ENCODE peak calls at places on chromosome 20, in eight cellular contexts. Z, J, Y, S, X, V, A and K are unnamed samples.

GRCh38 chr20:34859826-34860545 is 12.7 kb downstream of the GGT7 start:
- DNase-seq in S (no peak), Z (no peak), A (no peak), Y (no peak), X (no peak), V (no peak), J (no peak), K (no peak)

GRCh38 chr20:2519115-2519815 is 10.6 kb upstream of the ZNF343 start:
- DNase-seq in S (no peak), J (no peak), Z (no peak), V (peak; percentile 81), A (no peak), X (no peak), Y (no peak), K (no peak)

GRCh38 chr20:56624786-56625681 is 4.1 kb upstream of the TFAP2C start:
- DNase-seq in Z (no peak), J (no peak), S (no peak), A (no peak), V (no peak), X (no peak), Y (peak; percentile 23), K (no peak)

GRCh38 chr20:32229351-32229750 is 21.7 kb downstream of the POFUT1 start:
- DNase-seq in Y (no peak), S (no peak), V (no peak), A (no peak), Z (no peak), J (no peak), X (no peak), K (no peak)

GRCh38 chr20:750801-751200 is 17.5 kb downstream of the SLC52A3 start:
- DNase-seq in Z (no peak), V (no peak), X (no peak), S (no peak), A (no peak), Y (no peak), J (no peak), K (no peak)

GRCh38 chr20:24958506-24959385 is 9.7 kb downstream of the CST7 start:
- DNase-seq in X (no peak), V (no peak), Y (no peak), Z (no peak), A (no peak), S (peak; percentile 85), J (no peak), K (no peak)

GRCh38 chr20:10861086-10861485 is 187.3 kb upstream of the JAG1 start:
- DNase-seq in Y (no peak), V (peak; percentile 20), S (no peak), X (no peak), A (peak; percentile 82), J (no peak), Z (no peak), K (no peak)

GRCh38 chr20:35617397-35618031 is 1.9 kb downstream of the SPAG4 start:
- DNase-seq in J (peak; percentile 85), V (peak; percentile 72), A (peak; percentile 43), X (peak; percentile 56), Z (no peak), Y (peak; percentile 81), S (no peak), K (peak; percentile 13)

GRCh38 chr20:43752561-43753301 is 25.9 kb upstream of the GTSF1L start:
- DNase-seq in A (peak; percentile 88), V (peak; percentile 87), X (peak; percentile 63), Z (no peak), Y (no peak), S (no peak), J (no peak), K (peak; percentile 91)

GRCh38 chr20:23782366-23782983 is 31.7 kb upstream of the CST1 start:
- DNase-seq in X (no peak), V (peak; percentile 29), Y (peak; percentile 12), S (no peak), A (peak; percentile 40), J (peak; percentile 40), Z (no peak), K (no peak)

GRCh38 chr20:37758332-37758731 is 64.5 kb downstream of the CTNNBL1 start:
- DNase-seq in Y (no peak), Z (no peak), X (no peak), A (no peak), J (peak; percentile 11), S (no peak), V (no peak), K (no peak)
- TF ChIP-seq CTCF in Y (peak; percentile 12), Z (no peak), X (no peak), A (peak; percentile 13), J (no peak), S (no peak), V (no peak), K (no peak)

DNA sequence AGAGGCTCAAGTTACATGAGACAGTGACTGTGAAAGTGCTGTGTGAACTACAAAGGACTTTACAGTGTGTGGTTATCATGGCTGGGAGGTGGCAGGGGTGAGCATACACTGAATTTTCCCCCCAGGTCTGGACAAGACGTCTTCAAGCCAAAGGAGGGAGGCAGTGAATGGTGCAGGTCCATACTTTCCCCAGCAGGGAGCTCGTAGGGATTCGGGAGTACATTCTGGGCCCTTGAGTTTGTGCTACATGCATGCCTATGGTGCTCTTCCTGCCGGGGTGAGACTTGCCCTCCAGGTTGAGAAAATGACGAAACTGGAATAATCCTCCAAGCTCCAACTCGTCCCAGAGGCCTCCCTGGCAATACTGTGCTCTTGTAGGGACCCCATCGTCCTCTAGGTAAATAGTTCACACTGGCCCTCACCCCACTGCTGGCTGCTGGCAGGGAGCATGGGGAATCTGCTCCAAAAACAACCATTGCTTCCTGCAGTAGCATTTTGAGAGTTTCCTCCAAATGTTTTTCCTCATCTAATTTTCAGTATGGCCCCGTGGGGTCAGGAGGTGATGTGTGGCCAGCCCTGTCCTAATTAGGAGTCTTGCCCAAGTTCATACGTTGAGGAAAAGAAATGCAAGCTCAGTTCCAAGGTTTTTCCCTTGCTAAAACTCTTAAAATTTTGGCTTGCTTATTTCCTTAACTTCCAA is 57.6 kb downstream of the ZNF831 start:
- DNase-seq in J (no peak), A (no peak), X (no peak), Z (no peak), Y (no peak), V (peak; percentile 11), S (no peak), K (no peak)
- TF ChIP-seq CTCF in J (no peak), A (no peak), X (no peak), Z (peak; percentile 7), Y (no peak), V (no peak), S (no peak), K (no peak)

GRCh38 chr20:39397646-39398045 is 435.5 kb downstream of the DHX35 start:
- DNase-seq in Y (no peak), A (no peak), Z (no peak), X (no peak), V (no peak), S (no peak), J (no peak), K (no peak)

GRCh38 chr20:39394461-39394860 is 432.3 kb downstream of the DHX35 start:
- DNase-seq in Z (no peak), S (no peak), V (no peak), Y (no peak), J (no peak), X (no peak), A (no peak), K (no peak)

GRCh38 chr20:39395478-39396291 is 433.5 kb downstream of the DHX35 start:
- DNase-seq in J (no peak), Y (no peak), A (no peak), S (no peak), Z (no peak), V (no peak), X (no peak), K (no peak)

GRCh38 chr20:39399463-39399862 is 437.3 kb downstream of the DHX35 start:
- DNase-seq in X (no peak), S (no peak), V (no peak), Y (no peak), Z (no peak), J (no peak), A (no peak), K (no peak)

DNA sequence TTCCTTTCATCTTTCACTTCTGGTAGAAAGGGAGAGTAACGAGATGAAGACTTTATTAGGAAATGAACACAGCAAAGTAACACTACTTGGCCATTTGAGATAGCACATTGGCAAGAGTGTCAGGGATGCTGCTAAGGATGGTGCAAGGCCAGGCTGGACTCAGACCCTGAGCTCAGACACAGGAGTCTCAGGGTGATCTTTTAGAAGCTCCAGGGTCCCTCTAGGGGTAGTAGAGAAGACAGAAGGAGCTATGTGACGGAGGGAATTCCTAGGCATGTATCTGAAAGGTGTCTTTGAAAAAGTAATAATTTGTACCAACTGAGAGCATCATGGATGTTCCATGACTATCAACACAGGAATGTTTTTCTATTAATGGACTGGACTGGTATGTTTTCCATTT is 436.5 kb downstream of the DHX35 start:
- DNase-seq in Z (no peak), S (no peak), A (no peak), J (no peak), X (no peak), V (no peak), Y (no peak), K (no peak)
- TF ChIP-seq CTCF in Z (no peak), S (no peak), A (no peak), J (no peak), X (no peak), V (no peak), Y (no peak), K (no peak)

DNA sequence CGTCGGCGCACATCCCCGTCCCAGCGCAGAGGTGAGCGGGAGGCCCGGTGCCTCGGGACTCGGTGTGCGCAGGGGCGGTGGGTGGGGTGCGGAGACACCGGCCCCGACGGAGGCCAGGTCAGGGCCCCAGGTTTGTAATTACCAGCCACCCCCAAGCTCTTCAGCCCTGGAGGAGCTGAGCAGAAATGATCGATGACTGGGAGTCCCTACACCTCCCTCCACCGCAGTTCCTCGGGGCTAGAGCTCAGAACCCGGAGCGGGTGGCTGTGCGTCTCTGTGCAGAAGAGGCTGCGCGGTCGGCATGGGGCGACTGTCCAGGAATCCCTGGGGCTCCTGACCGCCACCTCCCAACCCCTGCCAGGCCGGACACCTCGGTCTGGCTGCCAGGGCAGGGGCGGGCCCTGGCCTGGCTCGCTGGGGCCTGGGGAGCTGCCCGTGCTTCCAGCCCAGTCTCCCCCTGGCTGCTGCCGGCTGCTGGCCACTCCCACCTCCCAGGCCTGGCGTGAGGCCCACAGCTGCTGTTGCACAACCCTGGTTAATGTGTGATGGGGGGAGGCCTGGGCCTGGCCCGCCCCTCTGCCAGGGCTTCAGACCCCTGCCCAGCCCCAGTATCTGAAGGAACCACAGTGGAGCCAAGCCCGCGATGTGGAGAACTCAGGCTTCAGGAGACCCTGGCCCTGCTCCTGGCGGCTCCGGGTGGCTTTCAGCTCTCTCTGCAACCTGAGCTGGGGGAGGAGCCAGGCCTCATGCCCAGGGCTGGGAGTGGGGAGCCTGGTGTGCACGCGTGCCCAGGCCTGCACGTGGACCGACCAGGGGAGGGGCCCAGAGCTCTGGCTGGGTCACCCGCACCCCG is 1.2 kb downstream of the SLC2A4RG start:
- DNase-seq in J (peak; percentile 94), A (peak; percentile 84), Z (peak; percentile 94), X (peak; percentile 92), S (no peak), V (peak; percentile 95), Y (peak; percentile 95), K (peak; percentile 59)
- TF ChIP-seq CTCF in J (no peak), A (peak; percentile 30), Z (peak; percentile 35), X (no peak), S (no peak), V (no peak), Y (no peak), K (peak; percentile 28)

DNA sequence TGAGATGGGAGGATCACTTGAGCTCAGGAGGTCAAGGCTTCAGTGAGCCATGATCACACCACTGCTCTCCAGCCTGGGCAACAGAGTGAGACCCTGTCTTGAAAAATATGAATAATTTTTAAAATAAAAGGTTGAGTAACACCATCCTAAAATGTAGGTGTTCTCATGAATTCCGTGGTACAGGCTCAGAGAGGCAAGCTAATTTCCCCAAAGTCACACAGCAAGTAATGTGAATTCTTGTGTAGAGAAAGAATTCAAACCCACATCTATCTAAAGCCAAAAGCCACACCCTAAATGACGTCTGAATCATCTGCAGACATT is 80.5 kb downstream of the ZNF217 start:
- DNase-seq in Z (no peak), J (no peak), Y (no peak), S (no peak), X (no peak), V (peak; percentile 7), A (no peak), K (no peak)
- TF ChIP-seq CTCF in Z (no peak), J (no peak), Y (no peak), S (no peak), X (no peak), V (no peak), A (no peak), K (no peak)